ENCODE peak calls at places on chromosomes 4 and X, in five cellular contexts. B, N, Q, Z and K are unnamed samples.

GRCh38 chr4:56871357-56871993 is 36.2 kb upstream of the REST start:
- DNase-seq in Q (no peak), B (peak), Z (no peak), N (no peak), K (no peak)

GRCh38 chr4:154583677-154584076 is 6.9 kb downstream of the FGA start:
- DNase-seq in N (no peak), B (no peak), Z (no peak), Q (no peak), K (no peak)

GRCh38 chr4:181569553-181569952 is 673.6 kb upstream of the TENM3 start:
- DNase-seq in N (peak), Q (peak), Z (no peak), B (peak), K (peak)

GRCh38 chrX:138908577-138908976 is 197.1 kb upstream of the FGF13 start:
- DNase-seq in B (no peak), Z (no peak), Q (no peak), N (no peak), K (no peak)

GRCh38 chrX:103773445-103773844 is 3.2 kb upstream of the PLP1 start:
- DNase-seq in B (no peak), Q (no peak), Z (no peak), N (no peak), K (no peak)

GRCh38 chrX:153981231-153981630 is 8.7 kb downstream of the TMEM187 start:
- DNase-seq in Z (no peak), B (no peak), N (no peak), Q (no peak), K (no peak)

GRCh38 chrX:20527458-20528099 is 260.9 kb upstream of the RPS6KA3 start:
- DNase-seq in Q (peak), B (peak), Z (no peak), N (peak), K (peak)

GRCh38 chrX:47169726-47170515 is 23.7 kb upstream of the UBA1 start:
- DNase-seq in B (peak), Z (no peak), Q (no peak), N (no peak), K (peak)

GRCh38 chr4:108272046-108272445 is 103.3 kb upstream of the LEF1 start:
- DNase-seq in N (no peak), Q (no peak), B (no peak), Z (no peak), K (peak)

GRCh38 chr4:40749717-40750460 is at the start of gene NSUN7:
- DNase-seq in N (no peak), B (peak), Z (no peak), Q (peak), K (no peak)

GRCh38 chrX:74925210-74926088 is at the start of gene NEXMIF:
- DNase-seq in Z (no peak), Q (peak), N (no peak), B (peak), K (no peak)

GRCh38 chrX:26649534-26649933 is 433.6 kb downstream of the MAGEB5 start:
- DNase-seq in Q (peak), Z (no peak), N (peak), B (peak), K (peak)

GRCh38 chr4:73257242-73257994 is 1.2 kb downstream of the ANKRD17 start:
- DNase-seq in Z (no peak), N (peak), B (peak), Q (peak), K (peak)

GRCh38 chrX:68917799-68918198 is 89.0 kb downstream of the EFNB1 start:
- DNase-seq in Z (no peak), B (peak), Q (no peak), N (no peak), K (no peak)

GRCh38 chr4:95701500-95701899 is 138.4 kb upstream of the PDHA2 start:
- DNase-seq in B (no peak), Z (no peak), N (no peak), Q (no peak), K (no peak)

GRCh38 chr4:1487106-1487505 is 80.9 kb upstream of the NKX1-1 start:
- DNase-seq in B (no peak), N (no peak), Z (no peak), Q (no peak), K (no peak)

GRCh38 chr4:1489639-1489995 is 83.4 kb upstream of the NKX1-1 start:
- DNase-seq in Z (no peak), N (no peak), Q (no peak), B (no peak), K (no peak)

GRCh38 chr4:1487761-1488160 is 81.5 kb upstream of the NKX1-1 start:
- DNase-seq in Z (no peak), N (no peak), B (no peak), Q (no peak), K (no peak)

GRCh38 chr4:1488831-1489638 is 82.8 kb upstream of the NKX1-1 start:
- DNase-seq in Q (no peak), Z (no peak), N (no peak), B (no peak), K (no peak)

GRCh38 chr4:1488357-1488756 is 82.1 kb upstream of the NKX1-1 start:
- DNase-seq in B (no peak), Q (no peak), N (no peak), Z (no peak), K (no peak)
- TF ChIP-seq RCOR1 in B (no peak), Q (no peak), N (no peak), Z (no peak), K (no peak)

DNA sequence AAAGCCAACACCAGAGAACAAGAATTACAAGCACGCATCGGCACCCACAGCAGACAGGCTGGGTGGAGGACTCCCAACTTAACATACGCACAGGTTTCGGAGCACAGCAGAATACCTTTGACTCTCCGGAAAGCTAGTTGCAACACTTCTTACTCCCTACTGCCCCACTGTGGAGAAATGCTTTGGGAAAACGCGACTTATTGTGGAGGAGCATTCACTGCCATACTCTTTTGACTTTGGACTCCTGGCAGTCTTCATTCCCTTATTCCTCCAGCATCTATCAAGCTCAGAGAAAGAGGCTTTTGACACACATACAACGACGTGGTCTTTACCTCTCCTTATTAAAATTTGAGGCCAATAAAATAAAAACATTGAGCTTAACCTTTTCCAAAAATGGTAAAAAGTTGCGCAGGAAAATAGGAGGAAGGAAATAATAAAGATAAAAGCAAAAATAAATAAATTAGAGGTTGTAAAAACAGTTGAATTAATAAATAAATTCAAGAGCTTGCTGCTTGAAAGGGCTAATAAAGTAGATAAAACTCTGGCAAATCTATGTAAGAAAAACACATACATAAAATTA is 41.4 kb upstream of the GPC3 start:
- DNase-seq in Z (no peak), Q (peak), N (peak), B (peak), K (peak)
- TF ChIP-seq RCOR1 in Z (no peak), Q (no peak), N (no peak), B (no peak), K (no peak)

DNA sequence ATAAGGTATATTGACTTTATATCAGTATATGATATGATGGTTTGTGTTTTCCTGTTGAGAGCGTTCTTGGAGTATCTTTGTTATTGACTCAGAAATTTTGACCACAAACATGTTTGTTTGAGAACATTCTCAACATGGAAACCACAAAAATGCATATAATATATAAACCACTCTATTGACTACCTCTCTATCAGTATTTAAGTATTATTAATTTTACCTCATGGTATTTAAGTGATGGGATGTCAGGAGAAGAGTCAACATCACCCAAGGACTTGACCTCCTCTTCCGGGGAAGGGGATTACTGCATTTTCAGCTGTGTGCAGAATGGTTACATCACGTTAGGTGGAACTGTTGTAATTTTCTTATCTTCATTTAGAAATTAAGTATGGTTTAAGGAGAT is 54.3 kb upstream of the PUDP start:
- DNase-seq in B (no peak), N (no peak), Z (no peak), Q (no peak), K (no peak)
- TF ChIP-seq RCOR1 in B (no peak), N (no peak), Z (no peak), Q (no peak), K (no peak)

DNA sequence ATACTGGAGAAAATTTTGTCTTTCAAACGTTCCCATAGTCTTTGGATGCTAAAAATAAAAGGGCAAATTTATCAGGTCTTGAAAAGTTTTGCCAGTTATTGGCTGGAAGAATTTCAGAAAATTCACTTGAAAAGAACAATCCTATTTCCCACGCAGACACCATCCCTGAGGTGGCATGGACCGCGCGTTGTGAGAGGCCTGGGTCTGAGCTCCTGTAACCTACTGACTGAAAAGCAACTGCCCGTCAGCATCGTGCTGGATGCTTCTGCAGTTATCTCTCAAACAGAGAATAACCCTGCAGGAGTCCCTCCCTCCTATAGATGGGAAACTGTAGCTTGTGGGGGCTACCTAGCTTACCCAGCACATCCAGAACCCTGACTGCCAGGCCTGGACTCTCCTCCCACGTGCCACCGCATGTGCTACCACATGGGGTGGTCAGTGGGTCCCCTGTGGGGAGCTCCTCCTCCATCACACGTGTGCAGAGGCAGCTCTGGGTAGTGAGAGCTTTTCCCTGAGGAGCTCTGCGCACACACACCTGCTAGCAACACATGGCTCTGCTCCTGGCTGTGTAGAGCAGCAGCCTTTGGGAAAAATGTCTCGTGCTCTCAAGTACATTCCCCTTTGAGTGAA is 36.1 kb downstream of the NSG1 start:
- DNase-seq in N (no peak), B (no peak), Z (no peak), Q (no peak), K (no peak)
- TF ChIP-seq RCOR1 in N (no peak), B (no peak), Z (no peak), Q (no peak), K (no peak)

GRCh38 chr4:178671766-178672165 is 1229.5 kb upstream of the AGA start:
- DNase-seq in B (no peak), Q (no peak), N (no peak), Z (no peak), K (no peak)
- TF ChIP-seq RCOR1 in B (no peak), Q (no peak), N (no peak), Z (no peak), K (no peak)

GRCh38 chr4:61934201-61934600 is 734.1 kb downstream of the ADGRL3 start:
- DNase-seq in B (no peak), Z (no peak), Q (no peak), N (no peak), K (no peak)
- TF ChIP-seq RCOR1 in B (no peak), Z (no peak), Q (no peak), N (no peak), K (no peak)

DNA sequence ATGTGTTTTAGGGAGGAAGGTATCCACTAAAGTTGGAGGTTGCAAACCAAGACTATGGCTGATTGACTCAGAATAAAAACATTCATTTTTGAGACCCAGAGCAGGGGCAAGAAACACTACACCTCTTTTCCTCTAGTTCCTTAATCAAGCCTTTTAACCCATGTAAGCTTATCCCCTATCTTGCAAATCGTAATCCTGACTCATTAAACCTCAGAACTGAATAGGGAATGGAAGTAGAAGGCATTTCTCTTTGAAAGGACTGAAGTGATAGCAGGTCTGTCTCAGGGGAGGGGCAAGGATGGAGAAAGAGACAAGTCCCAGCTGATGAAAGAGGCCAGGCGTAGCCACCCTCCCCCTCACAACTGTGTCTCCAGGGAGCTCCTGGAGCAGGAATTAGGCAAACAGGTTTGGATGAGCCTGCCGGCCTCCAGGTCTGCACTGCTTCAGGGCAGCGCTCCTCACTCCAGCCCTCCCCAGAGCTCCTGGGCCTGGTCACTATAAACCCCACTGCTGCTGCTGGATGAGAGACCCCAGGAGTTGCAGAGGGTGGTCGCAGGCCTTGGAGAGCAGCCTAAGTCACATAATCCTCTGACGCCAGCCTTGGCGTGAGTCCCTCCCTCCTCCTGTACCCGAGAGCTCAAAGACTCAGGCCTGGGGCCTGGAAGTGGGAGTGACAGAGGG is 21.4 kb upstream of the MSX1 start:
- DNase-seq in B (no peak), Q (no peak), Z (no peak), N (no peak), K (peak)
- TF ChIP-seq RCOR1 in B (no peak), Q (no peak), Z (no peak), N (no peak), K (no peak)

DNA sequence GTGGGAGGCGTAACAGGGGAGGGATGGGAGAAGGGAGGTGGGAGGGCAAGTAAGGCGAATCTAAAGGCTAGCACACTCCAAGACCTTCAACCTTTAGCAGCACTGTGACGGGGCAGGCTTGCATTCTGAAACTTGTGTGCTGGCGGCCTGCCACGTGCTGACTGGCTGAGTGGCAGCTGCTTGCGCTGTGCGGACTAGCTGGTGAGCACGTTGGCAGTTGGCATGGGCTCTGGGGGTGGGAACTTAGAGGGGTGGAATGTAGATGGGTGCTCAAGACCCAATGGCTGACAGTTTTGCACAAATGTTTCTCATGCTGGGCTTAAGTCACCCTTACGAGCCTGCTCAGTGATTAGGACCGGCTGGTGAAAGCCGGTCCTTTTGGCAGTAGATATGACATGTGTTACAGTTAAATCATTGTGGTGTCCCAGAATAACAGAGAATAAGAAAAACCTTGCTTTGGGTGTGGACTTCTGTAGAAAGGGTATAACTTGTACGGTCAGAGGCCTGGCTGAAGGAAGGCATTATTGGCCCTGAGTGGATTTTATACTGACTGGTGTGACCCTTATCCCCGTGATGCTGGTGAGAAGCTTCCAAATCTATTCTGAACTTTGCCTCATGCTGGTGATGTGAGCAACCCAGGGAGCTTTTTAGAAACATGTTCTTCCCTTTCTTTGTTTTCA is 107.6 kb upstream of the SLC4A4 start:
- DNase-seq in Q (no peak), B (no peak), Z (no peak), N (no peak), K (peak)
- TF ChIP-seq RCOR1 in Q (no peak), B (no peak), Z (no peak), N (no peak), K (no peak)

GRCh38 chr4:86181585-86181984 is 178.3 kb downstream of the MAPK10 start:
- DNase-seq in Z (no peak), Q (peak), B (no peak), N (no peak), K (peak)

GRCh38 chr4:86185659-86186058 is 174.2 kb downstream of the MAPK10 start:
- DNase-seq in Q (no peak), Z (no peak), N (no peak), B (no peak), K (no peak)

GRCh38 chr4:86184216-86184915 is 175.5 kb downstream of the MAPK10 start:
- DNase-seq in Z (no peak), N (no peak), B (no peak), Q (no peak), K (peak)
- TF ChIP-seq RCOR1 in Z (no peak), N (no peak), B (no peak), Q (no peak), K (no peak)